ENCODE peak calls at places on chromosomes 11 and 22, in seven cellular contexts. X is H1, V is SK-N-SH, R is HepG2, T is GM12878, U is K562, A is GM12892. L is an unnamed sample.

GRCh38 chr11:87809256-87809655 is 366.0 kb downstream of the RAB38 start:
- DNase-seq in V (no peak), X (no peak), T (no peak), U (no peak), A (no peak), R (no peak), L (no peak)

GRCh38 chr11:64765291-64765803 is 5.6 kb upstream of the PYGM start:
- DNase-seq in T (no peak), U (no peak), A (no peak), R (no peak), X (no peak), V (peak), L (no peak)

GRCh38 chr11:87422566-87422965 is 384.8 kb downstream of the TMEM135 start:
- DNase-seq in T (no peak), U (no peak), V (no peak), A (no peak), R (no peak), X (no peak), L (no peak)

GRCh38 chr11:10622108-10622507 is 53.6 kb upstream of the LYVE1 start:
- DNase-seq in R (no peak), A (no peak), U (no peak), T (no peak), V (no peak), X (peak), L (no peak)

GRCh38 chr11:64887757-64888405 is 9.5 kb upstream of the EHD1 start:
- DNase-seq in X (peak), V (peak), U (peak), A (peak), R (peak), T (no peak), L (peak)

GRCh38 chr22:49699476-49699875 is 128.2 kb downstream of the BRD1 start:
- DNase-seq in R (no peak), V (no peak), U (no peak), T (no peak), X (no peak), A (no peak), L (no peak)

GRCh38 chr11:79487412-79487811 is 46.6 kb upstream of the TENM4 start:
- DNase-seq in X (no peak), R (no peak), A (no peak), V (no peak), T (no peak), U (no peak), L (no peak)

GRCh38 chr11:33892906-33893594 is 1.2 kb upstream of the LMO2 start:
- DNase-seq in U (peak), A (no peak), V (no peak), T (no peak), X (no peak), R (no peak), L (no peak)

GRCh38 chr11:11531127-11531526 is 90.7 kb downstream of the GALNT18 start:
- DNase-seq in T (no peak), U (no peak), A (no peak), X (no peak), V (peak), R (no peak), L (no peak)

GRCh38 chr11:134120921-134121526 is 52.2 kb downstream of the JAM3 start:
- DNase-seq in X (no peak), U (no peak), T (no peak), V (peak), A (no peak), R (no peak), L (no peak)

GRCh38 chr22:27867114-27867957 is 51.7 kb downstream of the PITPNB start:
- DNase-seq in V (no peak), T (no peak), X (no peak), R (no peak), U (no peak), A (no peak), L (no peak)

GRCh38 chr22:47029244-47030001 is 267.0 kb downstream of the TBC1D22A start:
- DNase-seq in V (no peak), U (no peak), X (no peak), R (no peak), T (no peak), A (no peak), L (no peak)

GRCh38 chr11:33443684-33444083 is 186.5 kb downstream of the HIPK3 start:
- DNase-seq in X (no peak), V (no peak), R (no peak), T (no peak), U (no peak), A (no peak), L (no peak)

GRCh38 chr11:16555956-16556355 is 182.5 kb upstream of the C11orf58 start:
- DNase-seq in V (no peak), X (no peak), A (no peak), R (no peak), U (no peak), T (no peak), L (no peak)

GRCh38 chr11:72369786-72370185 is 64.5 kb downstream of the CLPB start:
- DNase-seq in U (no peak), T (no peak), A (no peak), R (no peak), X (no peak), V (peak), L (no peak)

GRCh38 chr22:46602025-46602424 is 18.2 kb upstream of the GRAMD4 start:
- DNase-seq in T (no peak), V (no peak), X (no peak), A (no peak), R (no peak), U (no peak), L (no peak)

GRCh38 chr11:128458316-128458715 is 129.0 kb downstream of the ETS1 start:
- DNase-seq in T (no peak), X (no peak), R (no peak), A (no peak), U (no peak), V (no peak), L (no peak)

DNA sequence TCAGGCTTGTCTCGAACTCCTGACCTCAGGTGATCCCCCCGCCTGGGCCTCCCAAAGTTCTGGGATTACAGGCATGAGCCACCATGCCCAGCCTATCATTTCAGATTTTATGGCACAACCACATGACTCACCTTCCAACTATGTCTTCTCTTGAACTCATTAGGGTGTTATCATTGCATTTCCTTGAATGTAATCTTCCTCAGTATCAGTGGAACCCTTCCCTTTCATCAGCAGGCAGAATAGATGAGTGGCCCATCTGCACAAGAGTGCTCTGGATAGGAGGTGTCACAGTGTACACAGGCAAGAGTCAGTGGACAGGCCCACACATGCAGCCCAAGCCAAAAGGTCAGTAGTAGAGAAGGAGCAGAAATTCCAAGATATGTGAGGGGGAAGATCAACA is 29.1 kb upstream of the AQP11 start:
- DNase-seq in T (no peak), R (peak), A (no peak), U (peak), V (no peak), X (no peak), L (no peak)
- TF ChIP-seq TAF1 in T (no peak), R (no peak), A (no peak), U (no peak), V (no peak), X (no peak), L (no peak)

DNA sequence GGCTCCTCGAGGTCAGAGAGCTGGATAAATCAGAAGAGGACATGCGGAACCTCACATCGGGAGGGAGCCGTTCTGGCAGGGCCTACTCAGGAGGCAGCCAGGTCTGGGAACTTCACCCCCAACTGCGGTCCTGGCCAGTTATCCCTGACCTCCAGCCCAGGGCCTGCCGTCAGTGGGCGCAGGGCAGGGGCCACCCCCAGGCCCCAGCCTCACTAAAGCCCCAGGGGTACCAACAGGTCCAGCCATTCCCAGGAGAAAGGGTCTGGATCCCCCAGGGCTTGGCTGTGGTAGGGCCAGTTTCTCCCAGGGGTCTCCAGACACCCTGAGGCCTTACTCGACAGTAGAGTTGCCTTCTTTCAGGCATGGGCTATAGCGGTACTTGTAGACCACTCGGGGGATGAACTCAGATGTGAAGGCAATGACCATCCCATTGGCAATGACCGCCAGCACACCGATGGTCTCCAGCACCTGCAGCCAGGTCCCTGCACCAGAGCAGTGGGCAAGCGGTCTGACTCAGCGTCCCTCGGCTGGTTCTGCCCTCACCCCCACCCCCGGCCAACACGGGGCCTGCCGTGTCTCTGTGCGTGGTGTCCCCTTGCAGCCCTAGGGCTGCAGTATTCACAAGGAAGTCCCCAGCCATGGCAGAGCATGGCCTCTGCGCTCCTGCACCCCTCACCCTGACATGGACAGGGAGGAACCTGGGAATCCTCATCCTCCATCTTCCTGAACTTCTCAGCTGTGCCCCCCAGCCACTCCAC is 4.6 kb upstream of the SIGIRR start:
- DNase-seq in U (no peak), V (no peak), T (no peak), A (no peak), R (no peak), X (peak), L (no peak)
- TF ChIP-seq TAF1 in U (no peak), V (no peak), T (no peak), A (no peak), R (no peak), X (no peak), L (no peak)

DNA sequence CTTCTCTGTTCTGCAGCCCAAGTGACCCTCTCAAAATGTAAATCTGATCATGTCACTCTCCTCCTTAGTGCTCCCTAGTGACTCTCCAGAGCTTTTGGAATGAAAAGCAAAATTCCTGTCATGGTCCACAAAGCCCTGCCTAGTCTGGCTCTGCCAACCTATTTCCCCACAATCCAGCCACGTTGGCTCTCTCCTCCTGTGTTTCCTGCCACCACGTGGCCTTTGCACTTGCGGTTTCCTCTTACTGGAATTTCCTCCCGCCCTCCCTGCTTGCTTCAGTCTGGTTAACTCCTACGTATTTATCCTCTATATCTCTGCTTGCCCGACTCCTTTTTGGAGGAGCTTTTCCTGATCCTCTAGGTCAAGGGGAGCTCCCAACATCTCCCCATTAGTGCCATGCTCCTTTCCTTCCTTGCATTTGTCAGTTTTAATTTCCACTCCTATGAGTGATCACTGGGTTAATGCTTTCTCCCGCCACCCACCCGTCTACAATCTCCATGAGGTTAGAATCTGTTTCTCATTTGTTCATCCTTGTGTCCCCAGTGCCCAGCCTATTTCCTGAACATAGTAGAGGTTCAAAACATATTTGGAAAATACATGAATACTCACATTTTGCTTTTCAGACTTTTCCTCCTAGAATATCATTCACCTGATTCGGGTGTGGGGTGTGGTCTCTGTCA is 11.5 kb downstream of the NNMT start:
- DNase-seq in R (peak), U (peak), V (no peak), T (no peak), A (no peak), X (no peak), L (no peak)
- TF ChIP-seq TAF1 in R (no peak), U (no peak), V (no peak), T (no peak), A (no peak), X (no peak), L (no peak)

GRCh38 chr11:77088236-77089003 is 14.2 kb upstream of the OMP start:
- DNase-seq in U (no peak), X (no peak), V (no peak), T (no peak), A (no peak), R (no peak), L (no peak)
- TF ChIP-seq TAF1 in U (no peak), X (no peak), V (no peak), T (no peak), A (no peak), R (no peak), L (no peak)

DNA sequence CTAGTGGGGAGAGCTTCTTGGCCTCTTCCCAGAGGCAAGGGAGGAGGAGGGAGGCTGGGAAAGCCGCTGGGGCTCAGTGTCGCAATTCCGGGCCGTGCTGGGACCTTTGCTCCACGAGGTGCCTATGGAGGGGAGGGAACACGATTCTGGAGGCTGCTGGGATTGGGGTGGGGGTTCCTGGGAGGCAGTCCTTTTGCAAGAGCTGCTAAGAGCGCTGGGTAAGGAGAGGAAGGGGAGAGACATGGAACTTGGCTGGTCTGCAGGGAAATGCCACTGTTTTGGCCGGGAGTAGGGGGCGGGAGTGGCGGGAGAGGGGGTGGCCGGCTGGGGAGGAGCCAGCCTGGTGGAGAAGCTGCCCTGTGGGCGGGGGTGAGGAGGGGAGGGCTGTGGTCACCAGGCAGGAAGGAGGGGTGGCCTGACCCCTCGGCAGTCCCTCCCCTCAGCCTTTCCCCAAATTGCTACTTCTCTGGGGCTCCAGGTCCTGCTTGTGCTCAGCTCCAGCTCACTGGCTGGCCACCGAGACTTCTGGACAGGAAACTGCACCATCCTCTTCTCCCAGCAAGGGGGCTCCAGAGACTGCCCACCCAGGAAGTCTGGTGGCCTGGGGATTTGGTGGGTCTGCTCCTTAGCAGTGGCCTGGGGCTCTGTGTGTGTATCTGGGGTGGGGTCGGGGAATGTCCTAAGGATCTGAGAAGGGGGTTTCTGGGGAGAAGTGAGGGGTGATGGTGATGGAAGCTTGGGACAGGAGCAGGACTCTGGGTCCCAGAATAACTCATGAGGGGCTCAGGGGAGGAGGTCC is at the start of gene NR1H3:
- DNase-seq in A (no peak), T (no peak), R (peak), X (peak), V (peak), U (peak), L (no peak)
- TF ChIP-seq TAF1 in A (no peak), T (no peak), R (peak), X (peak), V (no peak), U (peak), L (no peak)

DNA sequence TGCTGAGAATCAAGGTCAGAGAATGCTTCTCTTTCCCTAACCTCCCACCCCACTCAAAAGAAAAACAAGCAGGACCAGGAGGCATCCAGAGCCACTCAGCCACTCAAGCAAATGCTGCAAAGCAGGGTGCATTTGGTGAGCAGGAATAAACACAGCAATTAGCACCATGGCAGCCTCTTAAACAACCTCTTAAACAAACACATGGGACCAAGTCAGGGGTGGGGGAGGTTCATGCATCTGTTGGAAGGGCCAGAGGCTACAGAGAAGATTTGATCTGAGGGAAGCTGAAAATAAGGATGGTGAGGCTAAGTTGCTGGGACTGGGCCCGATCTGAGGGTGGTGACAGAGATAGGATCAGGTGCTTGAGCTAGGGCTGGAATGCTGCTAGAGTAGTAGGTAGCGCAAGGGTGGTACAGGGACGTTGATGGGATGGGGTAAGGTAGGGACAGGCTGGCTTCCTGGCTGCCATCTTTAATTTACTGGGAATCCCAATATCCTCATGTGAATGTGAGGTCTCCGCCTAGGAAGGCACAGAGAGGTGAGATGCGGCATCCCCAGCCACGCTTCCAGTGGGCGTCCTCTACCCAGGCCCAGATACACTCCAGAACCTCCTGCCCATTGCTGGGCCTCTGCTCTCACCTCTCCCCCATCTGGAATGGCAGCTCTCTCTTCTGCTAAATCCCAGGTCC is 26.6 kb upstream of the LMO1 start:
- DNase-seq in U (no peak), T (no peak), R (no peak), V (peak), X (no peak), A (no peak), L (no peak)
- TF ChIP-seq TAF1 in U (no peak), T (no peak), R (no peak), V (no peak), X (no peak), A (no peak), L (no peak)

L was measured in GM12891.